ENCODE peak calls at places on chromosomes 16 and 17, in nine cellular contexts. P is CD8-positive, alpha-beta memory T cell; C is T-helper 9 cell; J is anterior cingulate cortex; T is activated CD4-positive, alpha-beta T cell treated with anti-CD3 and anti-CD28 coated beads for 36 hours; K is effector memory CD8-positive, alpha-beta T cell; W is A549; R is cardiac fibroblast; D is T-cell. A is an unnamed sample.

GRCh38 chr17:80859004-80859941 is 132.4 kb upstream of the CHMP6 start:
- DNase-seq in K (no peak), D (no peak), C (no peak), W (peak; percentile 37), R (peak; percentile 92), T (no peak), P (no peak), J (no peak), A (peak; percentile 58)

GRCh38 chr16:75660321-75660720 is 12.7 kb downstream of the TERF2IP start:
- DNase-seq in K (no peak), R (no peak), W (no peak), C (no peak), D (no peak), P (no peak), J (no peak), T (no peak), A (no peak)

GRCh38 chr16:74759564-74759963 is 15.1 kb downstream of the FA2H start:
- DNase-seq in W (no peak), C (no peak), T (no peak), P (no peak), R (no peak), K (no peak), D (no peak), J (no peak), A (no peak)

GRCh38 chr17:67496286-67496685 is 119.2 kb downstream of the PITPNC1 start:
- DNase-seq in J (no peak), T (no peak), R (no peak), K (no peak), P (no peak), D (no peak), C (no peak), W (no peak), A (no peak)

GRCh38 chr16:66367968-66368891 is 1.7 kb downstream of the CDH5 start:
- DNase-seq in P (no peak), R (no peak), C (no peak), K (no peak), T (no peak), D (no peak), J (no peak), W (no peak), A (no peak)

GRCh38 chr16:51640196-51640595 is 489.1 kb upstream of the SALL1 start:
- DNase-seq in K (no peak), R (no peak), D (no peak), W (no peak), P (no peak), C (no peak), J (no peak), T (no peak), A (no peak)

GRCh38 chr17:72446525-72447250 is 325.9 kb downstream of the SOX9 start:
- DNase-seq in R (no peak), T (no peak), W (peak; percentile 98), C (no peak), J (no peak), D (no peak), P (no peak), K (no peak), A (peak; percentile 82)

GRCh38 chr17:11404431-11404830 is 163.4 kb downstream of the SHISA6 start:
- DNase-seq in P (no peak), K (no peak), R (no peak), C (no peak), W (no peak), J (no peak), D (no peak), T (no peak), A (peak; percentile 45)

GRCh38 chr16:2008631-2009301 is 855 bp downstream of the ZNF598 start:
- DNase-seq in K (no peak), T (peak; percentile 68), P (peak; percentile 31), J (no peak), R (peak; percentile 53), D (no peak), W (no peak), C (no peak), A (no peak)

GRCh38 chr16:15913046-15913698 is 24.8 kb upstream of the CEP20 start:
- DNase-seq in T (no peak), K (no peak), J (no peak), R (no peak), D (no peak), W (no peak), C (no peak), P (no peak), A (no peak)

GRCh38 chr17:8359769-8360168 is 16.7 kb downstream of the KRABD2 start:
- DNase-seq in P (no peak), W (no peak), C (no peak), J (no peak), T (no peak), R (peak; percentile 82), D (no peak), K (no peak), A (no peak)

GRCh38 chr16:89949121-89949742 is 677 bp downstream of the DEF8 start:
- DNase-seq in C (no peak), R (no peak), P (no peak), J (no peak), D (no peak), K (no peak), W (no peak), T (no peak), A (no peak)

GRCh38 chr16:68490829-68491575 is 42.7 kb upstream of the SMPD3 start:
- DNase-seq in T (no peak), K (no peak), R (no peak), W (peak; percentile 27), C (no peak), D (no peak), P (no peak), J (no peak), A (peak; percentile 59)

GRCh38 chr16:3999479-3999868 is 116.8 kb downstream of the ADCY9 start:
- DNase-seq in D (no peak), C (no peak), W (peak; percentile 29), T (no peak), K (no peak), J (no peak), P (no peak), R (peak; percentile 95), A (no peak)

GRCh38 chr17:66819466-66819865 is 15.5 kb upstream of the CACNG5 start:
- DNase-seq in R (no peak), C (no peak), P (no peak), W (no peak), K (no peak), T (no peak), D (no peak), J (no peak), A (no peak)

GRCh38 chr16:85220125-85220839 is 108.0 kb upstream of the CIBAR2 start:
- DNase-seq in D (no peak), C (no peak), J (peak; percentile 58), K (no peak), T (no peak), R (peak; percentile 89), P (no peak), W (no peak), A (peak; percentile 50)

GRCh38 chr17:81285179-81285878 is 9.8 kb downstream of the SLC38A10 start:
- DNase-seq in P (peak; percentile 41), T (peak; percentile 78), W (no peak), R (peak; percentile 66), D (peak; percentile 28), J (no peak), K (peak; percentile 31), C (peak; percentile 37), A (peak; percentile 62)

GRCh38 chr16:583815-584591 is 5.9 kb upstream of the RAB40C start:
- DNase-seq in C (no peak), R (no peak), W (peak; percentile 47), K (no peak), D (no peak), P (no peak), T (no peak), J (no peak), A (no peak)

GRCh38 chr17:1830288-1830687 is 483 bp downstream of the RPA1 start:
- DNase-seq in K (peak; percentile 23), R (peak; percentile 5), C (no peak), D (no peak), W (peak; percentile 39), T (peak; percentile 33), J (no peak), P (peak; percentile 47), A (no peak)

GRCh38 chr17:74874615-74875037 is 1.8 kb upstream of the FDXR start:
- DNase-seq in W (no peak), P (no peak), J (no peak), C (no peak), T (no peak), K (no peak), D (no peak), R (no peak), A (no peak)

GRCh38 chr16:10370096-10370726 is 15.7 kb upstream of the ATF7IP2 start:
- DNase-seq in W (no peak), P (no peak), D (no peak), T (no peak), J (no peak), C (no peak), K (no peak), R (no peak), A (no peak)

GRCh38 chr16:80114699-80115098 is 426.1 kb upstream of the DYNLRB2 start:
- DNase-seq in J (no peak), P (no peak), K (no peak), R (no peak), D (no peak), C (no peak), W (no peak), T (no peak), A (no peak)

GRCh38 chr17:16662936-16663335 is 9.3 kb upstream of the ZNF624 start:
- DNase-seq in P (no peak), R (no peak), T (no peak), W (no peak), J (no peak), D (no peak), C (no peak), K (no peak), A (no peak)

GRCh38 chr17:62673614-62674362 is 46.3 kb downstream of the MRC2 start:
- DNase-seq in D (no peak), W (no peak), K (no peak), R (no peak), T (no peak), C (no peak), P (no peak), J (no peak), A (no peak)

GRCh38 chr16:81647527-81647926 is 131.6 kb upstream of the PLCG2 start:
- DNase-seq in R (no peak), K (no peak), D (no peak), T (no peak), C (no peak), P (no peak), J (no peak), W (peak; percentile 67), A (no peak)

GRCh38 chr17:48593840-48594411 is 347 bp upstream of the HOXB5 start:
- DNase-seq in J (no peak), T (peak; percentile 90), R (peak; percentile 73), D (peak; percentile 80), C (peak; percentile 81), W (peak; percentile 81), K (peak; percentile 85), P (peak; percentile 81), A (no peak)

GRCh38 chr16:28865722-28866453 is 2.2 kb downstream of the SH2B1 start:
- DNase-seq in D (no peak), J (no peak), W (no peak), P (no peak), R (no peak), T (no peak), K (no peak), C (no peak), A (no peak)

GRCh38 chr17:80130992-80131391 is 15.9 kb downstream of the EIF4A3 start:
- DNase-seq in T (no peak), R (no peak), W (no peak), J (no peak), C (no peak), P (no peak), D (no peak), K (no peak), A (no peak)

GRCh38 chr17:29576214-29577008 is 7.9 kb downstream of the TP53I13 start:
- DNase-seq in R (no peak), C (no peak), W (no peak), K (no peak), P (no peak), D (no peak), J (no peak), T (no peak), A (no peak)

GRCh38 chr16:64880994-64881393 is 240.9 kb downstream of the CDH11 start:
- DNase-seq in R (no peak), T (no peak), D (no peak), J (no peak), W (no peak), C (no peak), P (no peak), K (no peak), A (no peak)

GRCh38 chr17:43779145-43780125 is 658 bp upstream of the DUSP3 start:
- DNase-seq in C (no peak), W (peak; percentile 66), R (no peak), J (peak; percentile 65), P (no peak), T (no peak), D (no peak), K (no peak), A (peak; percentile 38)